ENCODE peak calls at places on chromosomes 13 and 19, in six cellular contexts. D is heart right ventricle, L is vagina, M is PC-9, X is GM23338, N is uterus. Y is an unnamed sample.

GRCh38 chr13:114100446-114101320 is 31.7 kb downstream of the RASA3 start:
- DNase-seq in M (no peak), D (peak), N (peak), L (no peak), X (no peak), Y (no peak)

GRCh38 chr19:40933025-40933424 is 51.0 kb upstream of the CYP2A7 start:
- DNase-seq in D (no peak), X (peak), L (no peak), M (peak), N (no peak), Y (no peak)

GRCh38 chr19:42273407-42274064 is 4.5 kb downstream of the CIC start:
- DNase-seq in X (no peak), N (no peak), L (no peak), D (no peak), M (no peak), Y (no peak)

GRCh38 chr13:46615888-46616531 is 63.0 kb downstream of the LRCH1 start:
- DNase-seq in X (no peak), D (no peak), N (no peak), M (no peak), L (no peak), Y (no peak)

GRCh38 chr19:49574206-49574755 is 6.1 kb downstream of the NOSIP start:
- DNase-seq in D (no peak), L (no peak), X (no peak), M (no peak), N (no peak), Y (no peak)

GRCh38 chr13:106610511-106610910 is 42.6 kb upstream of the ARGLU1 start:
- DNase-seq in X (no peak), L (no peak), D (no peak), N (no peak), M (no peak), Y (no peak)

GRCh38 chr19:8511573-8512101 is 2.3 kb downstream of the ZNF414 start:
- DNase-seq in X (no peak), N (no peak), M (no peak), D (no peak), L (no peak), Y (no peak)

GRCh38 chr19:50204811-50205675 is 1.6 kb downstream of the MYH14 start:
- DNase-seq in L (no peak), X (peak), D (peak), N (no peak), M (peak), Y (peak)

GRCh38 chr19:8311461-8312260 is 3.5 kb upstream of the CD320 start:
- DNase-seq in X (no peak), M (peak), L (no peak), N (no peak), D (peak), Y (peak)

GRCh38 chr19:19502808-19503602 is 12.3 kb downstream of the TSSK6 start:
- DNase-seq in X (no peak), D (no peak), M (no peak), N (no peak), L (no peak), Y (no peak)

GRCh38 chr19:43229315-43229714 is 23.9 kb upstream of the PSG4 start:
- DNase-seq in L (no peak), D (no peak), M (no peak), N (no peak), X (peak), Y (no peak)

GRCh38 chr13:44872751-44873150 is 116.5 kb downstream of the NUFIP1 start:
- DNase-seq in D (no peak), L (no peak), M (no peak), N (no peak), X (no peak), Y (no peak)
- TF ChIP-seq CTCF in D (no peak), L (no peak), M (no peak), N (no peak), X (no peak), Y (no peak)

GRCh38 chr13:55517312-55517711 is 1623.4 kb upstream of the PRR20A start:
- DNase-seq in D (no peak), N (no peak), M (no peak), X (peak), L (no peak), Y (no peak)
- TF ChIP-seq CTCF in D (no peak), N (no peak), M (peak), X (peak), L (no peak), Y (no peak)

GRCh38 chr19:29598496-29598895 is 7.6 kb upstream of the POP4 start:
- DNase-seq in L (no peak), X (no peak), N (no peak), M (no peak), D (no peak), Y (no peak)

GRCh38 chr19:29596080-29596479 is 10.0 kb upstream of the POP4 start:
- DNase-seq in X (no peak), D (no peak), M (no peak), N (no peak), L (no peak), Y (no peak)

GRCh38 chr19:29598036-29598435 is 8.0 kb upstream of the POP4 start:
- DNase-seq in X (no peak), D (no peak), M (no peak), N (no peak), L (no peak), Y (no peak)

GRCh38 chr19:29593869-29594268 is 12.2 kb upstream of the POP4 start:
- DNase-seq in L (no peak), N (no peak), X (no peak), D (no peak), M (no peak), Y (no peak)

GRCh38 chr19:29596885-29597525 is 9.1 kb upstream of the POP4 start:
- DNase-seq in L (no peak), X (peak), N (no peak), D (no peak), M (no peak), Y (no peak)
- TF ChIP-seq CTCF in L (no peak), X (peak), N (no peak), D (peak), M (peak), Y (no peak)

DNA sequence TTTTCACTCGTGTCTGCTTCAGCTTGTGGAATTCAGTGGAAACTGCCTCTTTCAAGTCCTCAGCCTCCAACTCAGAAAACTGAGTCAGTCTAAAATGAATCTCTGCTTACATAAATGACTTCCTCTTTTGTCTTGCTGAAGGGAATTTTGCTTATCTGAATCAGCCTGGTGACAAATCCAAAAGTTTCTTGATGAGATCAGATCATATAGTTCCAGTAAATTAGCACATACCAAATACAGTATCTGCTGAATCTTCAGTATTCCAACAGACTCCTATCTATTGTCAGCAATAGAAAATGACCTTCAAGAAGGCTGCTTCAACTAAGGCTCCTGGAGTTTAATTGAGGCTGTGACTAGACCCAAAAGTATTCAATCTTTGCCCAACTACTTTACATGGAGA is 290.0 kb downstream of the MZT1 start:
- DNase-seq in X (no peak), N (no peak), D (no peak), M (no peak), L (no peak), Y (no peak)
- TF ChIP-seq CTCF in X (no peak), N (no peak), D (no peak), M (no peak), L (no peak), Y (no peak)

DNA sequence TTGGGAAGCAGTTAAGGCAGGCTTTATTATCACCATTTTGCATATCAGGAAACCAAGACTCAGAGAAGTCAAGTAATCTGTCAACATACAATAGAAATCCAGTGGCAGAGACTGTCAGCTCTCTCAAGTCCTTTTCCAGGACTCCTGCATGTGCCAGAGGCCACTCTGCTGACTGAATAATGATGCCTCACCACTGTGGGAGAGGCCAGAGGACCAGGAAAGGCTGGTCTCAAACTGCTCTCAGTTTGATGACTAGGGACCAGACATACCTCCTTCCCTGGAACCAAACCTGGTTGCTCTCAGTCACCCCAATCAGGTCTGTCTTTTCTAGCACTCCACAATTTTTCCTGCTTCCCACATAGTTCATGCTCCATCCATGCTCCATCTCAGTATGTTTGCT is 8.0 kb downstream of the RNASEH2B start:
- DNase-seq in L (no peak), X (no peak), D (no peak), N (no peak), M (no peak), Y (no peak)
- TF ChIP-seq CTCF in L (no peak), X (no peak), D (no peak), N (no peak), M (no peak), Y (no peak)

DNA sequence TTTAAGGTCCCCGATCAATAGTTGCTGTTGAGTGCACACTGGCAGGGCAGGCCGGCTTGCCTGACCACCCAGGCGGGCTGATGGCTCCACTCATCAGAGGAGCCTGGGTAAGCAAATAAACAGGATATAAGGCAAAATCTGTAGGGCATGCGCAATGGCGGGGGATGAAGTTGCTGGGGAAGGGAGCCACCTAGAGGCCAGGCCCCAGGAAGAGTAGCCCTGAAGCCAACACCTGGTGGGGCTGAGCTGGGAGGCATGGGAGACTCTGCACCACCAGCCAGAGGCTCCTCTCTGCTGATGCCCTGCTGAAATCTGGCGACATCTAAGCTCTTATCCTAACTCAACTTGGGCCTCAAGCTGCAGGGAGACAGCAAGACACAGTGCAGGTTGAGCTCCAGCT is 324.3 kb downstream of the ZNF536 start:
- DNase-seq in D (no peak), N (peak), X (peak), L (no peak), M (no peak), Y (no peak)
- TF ChIP-seq CTCF in D (peak), N (peak), X (peak), L (no peak), M (no peak), Y (no peak)

DNA sequence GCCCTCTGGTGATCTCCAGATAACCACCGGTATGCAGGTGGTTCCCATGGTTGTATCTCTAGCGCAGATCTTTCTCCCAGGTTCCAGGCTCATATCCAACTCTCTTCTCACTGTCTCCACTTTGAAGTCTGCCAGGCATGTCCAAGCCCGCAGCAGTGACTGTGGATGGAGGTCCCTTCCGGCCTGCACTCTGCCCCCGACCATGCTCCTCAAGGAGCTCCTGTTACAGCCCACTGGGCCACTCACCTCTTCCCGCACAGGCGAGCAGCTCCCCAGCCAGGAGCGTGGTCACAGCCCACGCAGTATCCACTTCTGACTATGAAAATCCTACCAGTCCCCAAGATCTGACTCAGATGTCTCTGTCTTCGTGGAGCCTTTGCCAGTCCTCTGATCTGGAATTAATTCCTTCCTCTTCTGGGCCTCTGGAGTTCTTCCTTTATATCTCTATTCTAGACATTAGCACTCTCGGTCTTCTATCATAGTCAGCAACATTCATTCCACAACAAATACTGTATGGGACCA is 100.2 kb downstream of the TEX26 start:
- DNase-seq in M (no peak), D (no peak), N (no peak), L (no peak), X (no peak), Y (no peak)
- TF ChIP-seq CTCF in M (no peak), D (no peak), N (no peak), L (no peak), X (no peak), Y (no peak)

DNA sequence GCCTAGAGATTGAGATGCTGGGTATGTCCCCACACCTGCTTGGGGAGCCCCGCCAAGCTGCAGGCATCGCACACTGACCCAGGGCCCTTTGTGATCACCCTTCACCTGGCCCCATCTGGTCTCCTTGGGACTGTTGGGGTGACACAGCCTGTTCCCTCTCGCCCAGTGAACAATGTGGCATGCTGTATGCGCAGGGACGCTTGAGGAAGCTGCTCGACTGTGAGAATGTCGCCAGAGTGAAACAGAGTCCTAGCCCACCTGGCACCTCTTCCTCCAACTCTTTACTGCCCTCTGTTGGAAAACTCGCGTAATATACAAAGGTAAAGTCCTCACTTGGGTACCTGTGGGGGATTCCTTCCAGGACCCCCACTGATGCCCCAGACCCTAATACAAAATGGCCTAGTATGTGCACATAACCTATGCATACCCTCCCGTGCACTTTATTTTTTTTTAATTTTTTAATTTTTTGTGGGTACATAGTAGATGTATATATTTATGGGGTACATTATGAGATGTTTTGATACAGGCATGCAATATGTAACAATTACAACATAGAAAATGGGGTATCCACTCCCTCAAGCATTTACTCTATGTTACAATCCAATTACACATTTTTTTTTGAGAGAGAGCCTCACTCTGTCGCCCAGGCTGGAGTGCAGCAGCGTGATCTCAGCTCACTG is 9.0 kb downstream of the BLOC1S3 start:
- DNase-seq in N (no peak), M (peak), L (no peak), X (peak), D (no peak), Y (no peak)
- TF ChIP-seq CTCF in N (peak), M (peak), L (no peak), X (peak), D (peak), Y (peak)

Y was measured in mesothelial cell of epicardium.